ENCODE peak calls at places on chromosomes 4 and X, in six cellular contexts. H is fibroblast of mammary gland; G is fibroblast of villous mesenchyme; E is astrocyte of the spinal cord; S is CD8-positive, alpha-beta T cell; Q is psoas muscle. T is an unnamed sample.

GRCh38 chr4:650951-651883 is 22.9 kb downstream of the ATP5ME start:
- DNase-seq in Q (peak), H (no peak), E (no peak), S (no peak), G (no peak), T (no peak)

GRCh38 chr4:85898236-85898635 is 423.3 kb downstream of the ARHGAP24 start:
- DNase-seq in Q (no peak), H (no peak), E (no peak), G (no peak), S (no peak), T (no peak)

GRCh38 chr4:82623284-82623683 is 61.5 kb upstream of the TMEM150C start:
- DNase-seq in E (no peak), Q (no peak), G (peak), H (peak), S (no peak), T (no peak)

GRCh38 chr4:188704288-188704687 is 565.0 kb downstream of the TRIML1 start:
- DNase-seq in E (no peak), H (no peak), G (no peak), S (no peak), Q (no peak), T (no peak)

GRCh38 chr4:42574873-42575272 is 82.0 kb downstream of the ATP8A1 start:
- DNase-seq in Q (no peak), H (no peak), G (no peak), S (no peak), E (no peak), T (no peak)

GRCh38 chr4:56326363-56326762 is 60.9 kb downstream of the AASDH start:
- DNase-seq in E (no peak), H (no peak), S (no peak), Q (no peak), G (no peak), T (no peak)

GRCh38 chr4:95170176-95170575 is 378.6 kb downstream of the UNC5C start:
- DNase-seq in E (no peak), G (no peak), Q (no peak), S (no peak), H (no peak), T (no peak)

GRCh38 chr4:123706961-123707360 is 310.4 kb downstream of the SPRY1 start:
- DNase-seq in S (no peak), E (peak), H (no peak), G (no peak), Q (no peak), T (no peak)

GRCh38 chr4:184298255-184298654 is 80.6 kb upstream of the ENPP6 start:
- DNase-seq in S (no peak), Q (no peak), G (no peak), H (no peak), E (no peak), T (no peak)
- TF ChIP-seq CTCF in S (no peak), Q (no peak), G (no peak), H (no peak), E (no peak), T (no peak)

GRCh38 chr4:163680390-163681098 is 186.1 kb downstream of the TMA16 start:
- DNase-seq in H (no peak), G (no peak), E (no peak), Q (no peak), S (no peak), T (no peak)

GRCh38 chr4:163673848-163674702 is 179.6 kb downstream of the TMA16 start:
- DNase-seq in H (no peak), E (no peak), Q (no peak), G (no peak), S (no peak), T (no peak)

GRCh38 chr4:163681208-163681821 is 186.8 kb downstream of the TMA16 start:
- DNase-seq in Q (no peak), G (peak), H (peak), S (no peak), E (peak), T (no peak)

DNA sequence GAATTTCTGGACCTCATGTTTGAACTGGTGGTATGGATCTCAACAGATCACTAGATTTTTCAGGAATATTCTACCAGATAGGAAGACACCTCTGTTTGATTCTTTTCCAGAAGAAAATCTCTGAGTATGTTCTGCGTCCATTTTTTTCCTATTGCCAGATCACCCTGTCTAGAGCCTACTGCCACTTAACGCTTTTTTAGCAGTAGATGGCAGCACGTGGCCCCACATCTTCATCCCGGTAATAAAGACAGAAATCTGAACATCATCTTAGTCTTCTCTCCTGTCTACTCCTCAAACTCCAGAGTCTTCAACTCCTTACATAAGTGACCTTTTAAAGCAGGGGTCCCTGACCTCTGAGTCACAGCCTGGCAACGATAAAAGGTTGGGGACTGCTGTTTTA is 184.7 kb downstream of the TMA16 start:
- DNase-seq in E (no peak), S (no peak), G (peak), H (peak), Q (no peak), T (no peak)
- TF ChIP-seq CTCF in E (peak), S (no peak), G (peak), H (peak), Q (no peak), T (no peak)

DNA sequence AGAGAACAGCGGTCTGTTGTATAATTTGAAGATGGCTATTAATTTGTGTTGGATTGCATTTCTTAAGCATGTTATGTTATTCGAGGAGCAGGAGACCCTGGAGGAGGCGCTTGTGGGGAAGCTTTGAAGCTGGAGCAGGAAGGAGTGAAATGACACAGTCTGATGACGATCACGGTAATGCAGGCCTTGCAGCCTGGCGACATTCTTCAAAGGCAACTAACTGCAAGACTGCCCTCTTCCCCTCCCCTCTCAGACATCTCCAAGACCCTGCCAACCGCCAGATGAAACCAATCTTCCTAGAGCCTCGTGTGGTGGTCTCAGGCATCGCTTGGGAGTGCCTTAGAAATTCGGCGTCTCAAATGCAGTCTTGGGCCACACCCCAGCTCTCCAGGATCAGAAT is 16.1 kb downstream of the CLCN4 start:
- DNase-seq in Q (no peak), S (no peak), G (no peak), H (no peak), E (no peak), T (no peak)
- TF ChIP-seq CTCF in Q (no peak), S (no peak), G (no peak), H (no peak), E (no peak), T (no peak)

DNA sequence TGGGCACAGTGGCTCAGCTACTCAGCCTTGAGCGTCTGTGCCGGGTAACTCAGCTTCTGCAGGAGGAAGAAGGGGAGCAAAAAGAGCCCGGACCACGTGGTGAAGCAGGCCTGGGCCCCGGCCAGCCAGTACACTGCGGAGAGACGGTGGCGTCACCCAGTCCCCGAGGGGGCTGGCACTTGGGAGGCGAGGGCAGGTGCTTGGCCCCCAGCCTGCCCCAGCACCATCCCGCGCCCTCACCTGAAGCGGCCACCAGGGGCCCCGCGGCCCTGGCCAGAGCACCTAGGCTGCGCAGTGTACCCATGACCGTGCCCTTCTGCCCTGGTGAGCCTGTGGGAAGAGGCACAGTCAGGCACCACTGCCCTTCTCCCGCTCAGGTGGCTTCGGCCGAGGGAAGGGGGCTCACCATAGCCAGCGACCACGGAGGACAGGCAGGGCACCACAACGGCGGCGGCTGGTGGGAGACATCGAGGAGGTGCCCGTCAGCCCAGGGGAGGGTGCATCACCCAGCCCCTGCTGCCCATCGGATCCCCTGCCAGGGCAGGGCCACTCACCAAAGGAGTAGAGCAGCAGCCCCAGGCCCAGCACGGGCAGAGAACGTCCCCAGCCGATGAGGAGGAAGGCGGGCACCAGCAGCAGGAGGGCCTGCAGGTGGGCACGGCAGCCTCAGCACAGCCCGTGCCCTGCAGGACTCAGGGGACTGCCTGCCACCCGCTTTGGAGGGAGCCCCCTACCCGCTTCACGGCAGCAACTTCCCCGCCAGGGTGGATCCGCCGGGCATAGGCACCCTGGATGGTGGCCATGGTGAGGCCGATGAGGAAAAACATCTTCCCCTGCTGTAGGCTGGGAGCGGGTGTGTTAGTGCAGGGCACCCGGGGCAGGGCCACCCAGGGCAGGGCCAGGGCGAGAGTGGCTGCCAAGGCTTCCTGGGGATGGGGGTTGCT is 32.1 kb downstream of the NOP14 start:
- DNase-seq in S (no peak), E (no peak), G (no peak), H (no peak), Q (peak), T (no peak)
- TF ChIP-seq CTCF in S (no peak), E (peak), G (peak), H (no peak), Q (no peak), T (no peak)

GRCh38 chr4:39433878-39434492 is 24.7 kb downstream of the RPL9 start:
- DNase-seq in G (no peak), Q (no peak), H (no peak), E (no peak), S (no peak), T (no peak)

GRCh38 chr4:39441593-39441992 is 17.1 kb downstream of the RPL9 start:
- DNase-seq in Q (no peak), H (no peak), S (no peak), E (no peak), G (no peak), T (no peak)

GRCh38 chr4:39435875-39436563 is 22.7 kb downstream of the RPL9 start:
- DNase-seq in S (no peak), Q (no peak), G (no peak), E (no peak), H (no peak), T (no peak)
- TF ChIP-seq CTCF in S (no peak), Q (no peak), G (peak), E (peak), H (peak), T (no peak)

GRCh38 chrX:74535211-74535621 is 79.2 kb downstream of the RLIM start:
- DNase-seq in G (peak), Q (no peak), E (peak), S (no peak), H (peak), T (no peak)
- TF ChIP-seq CTCF in G (peak), Q (peak), E (peak), S (no peak), H (peak), T (no peak)

DNA sequence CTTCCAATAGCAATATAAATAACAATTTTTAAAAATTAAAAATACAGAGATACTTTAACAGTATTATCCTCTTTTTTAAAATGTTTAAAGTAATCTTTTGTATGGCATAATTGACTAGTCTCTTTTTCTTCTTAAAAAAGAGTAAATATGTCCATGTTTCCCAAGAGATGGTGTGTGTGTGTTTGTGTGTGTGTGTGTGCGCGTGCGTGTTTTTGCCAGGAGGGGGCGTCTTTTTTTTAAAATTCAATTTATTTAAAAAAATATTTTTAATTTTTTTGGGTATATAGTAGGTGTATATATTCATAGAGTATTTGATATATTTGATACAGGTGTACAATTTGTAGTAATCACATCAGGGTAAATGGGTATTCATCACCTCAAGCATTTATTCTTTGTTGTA is 1073.7 kb downstream of the PCDH7 start:
- DNase-seq in G (no peak), Q (no peak), H (peak), E (peak), S (no peak), T (no peak)
- TF ChIP-seq CTCF in G (no peak), Q (peak), H (peak), E (peak), S (no peak), T (peak)

T was measured in mesothelial cell of epicardium.